ENCODE peak calls at places on chromosomes 2 and 18, in four cellular contexts. B is NAMALWA, M is occipital lobe, Q is D341Med. K is an unnamed sample.

GRCh38 chr2:164818149-164819136 is 23.2 kb downstream of the COBLL1 start:
- DNase-seq in B (no peak), Q (no peak), M (no peak), K (no peak)

GRCh38 chr18:79345366-79345765 is 50.4 kb upstream of the NFATC1 start:
- DNase-seq in Q (no peak), B (no peak), M (no peak), K (no peak)

GRCh38 chr2:226131299-226131784 is 668.3 kb downstream of the IRS1 start:
- DNase-seq in M (no peak), Q (peak; percentile 43), B (no peak), K (peak; percentile 83)

GRCh38 chr2:240561325-240561971 is 1.3 kb downstream of the DUSP28 start:
- DNase-seq in B (peak; percentile 15), M (no peak), Q (no peak), K (no peak)

GRCh38 chr18:69492861-69493260 is 92.2 kb downstream of the DOK6 start:
- DNase-seq in Q (no peak), M (no peak), B (no peak), K (no peak)

GRCh38 chr2:19673213-19673791 is 228.5 kb downstream of the TTC32 start:
- DNase-seq in M (no peak), Q (no peak), B (peak; percentile 6), K (peak; percentile 63)

GRCh38 chr18:56009451-56009850 is 421.5 kb upstream of the TCF4 start:
- DNase-seq in M (no peak), Q (no peak), B (no peak), K (no peak)

GRCh38 chr18:48529796-48530195 is 9.0 kb upstream of the CTIF start:
- DNase-seq in Q (no peak), B (no peak), M (no peak), K (no peak)

GRCh38 chr2:227717687-227718567 is at the start of gene SLC19A3:
- DNase-seq in Q (peak; percentile 83), M (peak; percentile 66), B (no peak), K (peak; percentile 46)

GRCh38 chr2:213847316-213847715 is 563.1 kb downstream of the SPAG16 start:
- DNase-seq in Q (no peak), M (no peak), B (no peak), K (no peak)

GRCh38 chr2:38438133-38438532 is 61.1 kb upstream of the ATL2 start:
- DNase-seq in B (no peak), Q (no peak), M (no peak), K (no peak)

GRCh38 chr2:229673676-229674075 is 40.7 kb downstream of the DNER start:
- DNase-seq in M (no peak), Q (no peak), B (no peak), K (no peak)

GRCh38 chr2:160837416-160837815 is 322.8 kb upstream of the TANK start:
- DNase-seq in Q (no peak), B (no peak), M (no peak), K (no peak)

GRCh38 chr2:19048593-19049264 is 309.7 kb downstream of the OSR1 start:
- DNase-seq in B (no peak), M (no peak), Q (no peak), K (no peak)

GRCh38 chr2:236857781-236858180 is 227.9 kb upstream of the COPS8 start:
- DNase-seq in M (no peak), B (no peak), Q (no peak), K (no peak)

GRCh38 chr2:74931940-74932339 is 26.5 kb upstream of the POLE4 start:
- DNase-seq in B (no peak), Q (no peak), M (no peak), K (no peak)

GRCh38 chr2:66563473-66563872 is 128.5 kb downstream of the MEIS1 start:
- DNase-seq in M (no peak), B (no peak), Q (no peak), K (no peak)

GRCh38 chr18:45312727-45313126 is 302.5 kb upstream of the SLC14A2 start:
- DNase-seq in Q (no peak), B (no peak), M (no peak), K (no peak)

GRCh38 chr2:23418056-23418455 is 33.1 kb downstream of the KLHL29 start:
- DNase-seq in Q (no peak), M (no peak), B (no peak), K (no peak)

GRCh38 chr18:75131455-75132000 is 77.4 kb downstream of the PTGR3 start:
- DNase-seq in B (no peak), M (no peak), Q (peak; percentile 29), K (no peak)

GRCh38 chr2:169225906-169226305 is 136.4 kb downstream of the LRP2 start:
- DNase-seq in B (no peak), M (no peak), Q (no peak), K (no peak)

GRCh38 chr2:73999881-74000597 is 15.3 kb downstream of the TET3 start:
- DNase-seq in B (no peak), Q (no peak), M (no peak), K (no peak)

GRCh38 chr2:221676566-221677172 is 104.6 kb upstream of the EPHA4 start:
- DNase-seq in Q (no peak), M (no peak), B (no peak), K (no peak)

GRCh38 chr18:53489266-53489665 is 735.2 kb downstream of the MBD2 start:
- DNase-seq in Q (no peak), M (no peak), B (no peak), K (no peak)

GRCh38 chr2:232791518-232791917 is 15.2 kb upstream of the KCNJ13 start:
- DNase-seq in B (no peak), Q (no peak), M (no peak), K (no peak)

GRCh38 chr2:16773080-16773713 is 107.6 kb upstream of the CYRIA start:
- DNase-seq in Q (peak; percentile 72), B (peak; percentile 73), M (peak; percentile 49), K (peak; percentile 76)

GRCh38 chr18:58045265-58046086 is 1.4 kb downstream of the NEDD4L start:
- DNase-seq in B (peak; percentile 66), Q (peak; percentile 86), M (no peak), K (peak; percentile 85)

GRCh38 chr18:69880083-69880482 is 67.6 kb downstream of the CD226 start:
- DNase-seq in B (no peak), M (no peak), Q (no peak), K (no peak)

K was measured in NCI-H524.